ENCODE peak calls at places on chromosomes 12 and 14, in seven cellular contexts. T, X, H, K, B, Q and O are unnamed samples.
A peak's percentile ranks its signal among the peaks of the same experiment; 100 is the strongest.

GRCh38 chr14:61178226-61179060 is 102.7 kb downstream of the TMEM30B start:
- DNase-seq in T (peak; percentile 95), X (no peak), H (no peak), K (peak; percentile 72), B (no peak), Q (no peak), O (no peak)

GRCh38 chr14:76773188-76773885 is 12.1 kb downstream of the VASH1 start:
- DNase-seq in T (peak; percentile 89), X (peak; percentile 49), H (no peak), K (no peak), B (peak; percentile 74), Q (no peak), O (peak; percentile 79)

GRCh38 chr12:17680220-17680619 is 409.8 kb downstream of the RERGL start:
- DNase-seq in T (no peak), X (no peak), H (no peak), K (no peak), B (no peak), Q (no peak), O (no peak)

GRCh38 chr14:87613856-87614255 is 379.1 kb downstream of the GALC start:
- DNase-seq in T (no peak), X (no peak), H (no peak), K (no peak), B (no peak), Q (no peak), O (no peak)

GRCh38 chr14:96965885-96966595 is 168.9 kb downstream of the VRK1 start:
- DNase-seq in T (no peak), X (no peak), H (no peak), K (no peak), B (peak; percentile 42), Q (no peak), O (no peak)

GRCh38 chr12:24776856-24777255 is 172.0 kb downstream of the BCAT1 start:
- DNase-seq in T (no peak), X (no peak), H (no peak), K (no peak), B (no peak), Q (no peak), O (no peak)

GRCh38 chr14:58861546-58861945 is 223.8 kb downstream of the DACT1 start:
- DNase-seq in T (no peak), X (no peak), H (no peak), K (no peak), B (no peak), Q (no peak), O (no peak)

GRCh38 chr14:55609681-55610080 is 29.7 kb downstream of the KTN1 start:
- DNase-seq in T (peak; percentile 49), X (no peak), H (no peak), K (no peak), B (no peak), Q (no peak), O (no peak)

GRCh38 chr12:121927798-121928197 is 9.4 kb downstream of the CFAP251 start:
- DNase-seq in T (no peak), X (no peak), H (no peak), K (no peak), B (no peak), Q (no peak), O (no peak)

GRCh38 chr14:31297112-31297511 is 89.5 kb upstream of the HECTD1 start:
- DNase-seq in T (no peak), X (no peak), H (no peak), K (no peak), B (no peak), Q (no peak), O (no peak)

GRCh38 chr12:15701721-15702156 is 87.4 kb downstream of the EPS8 start:
- DNase-seq in T (peak; percentile 88), X (no peak), H (no peak), K (no peak), B (no peak), Q (no peak), O (no peak)

GRCh38 chr12:71219224-71219623 is 61.4 kb upstream of the TSPAN8 start:
- DNase-seq in T (no peak), X (no peak), H (no peak), K (no peak), B (no peak), Q (no peak), O (no peak)

GRCh38 chr14:92204792-92205191 is 83.0 kb downstream of the CPSF2 start:
- DNase-seq in T (no peak), X (no peak), H (no peak), K (no peak), B (no peak), Q (no peak), O (no peak)

GRCh38 chr14:93105362-93105761 is 10.4 kb downstream of the ITPK1 start:
- DNase-seq in T (no peak), X (peak; percentile 57), H (peak; percentile 41), K (no peak), B (peak; percentile 92), Q (no peak), O (no peak)

GRCh38 chr14:46574236-46574970 is 77.2 kb downstream of the RPL10L start:
- DNase-seq in T (peak; percentile 85), X (no peak), H (no peak), K (no peak), B (no peak), Q (no peak), O (no peak)

GRCh38 chr12:88313554-88313953 is 171.4 kb downstream of the TMTC3 start:
- DNase-seq in T (no peak), X (no peak), H (no peak), K (no peak), B (no peak), Q (no peak), O (no peak)

GRCh38 chr12:88391556-88391955 is 188.7 kb downstream of the KITLG start:
- DNase-seq in T (peak; percentile 56), X (no peak), H (no peak), K (no peak), B (no peak), Q (no peak), O (no peak)

GRCh38 chr14:94048676-94049624 is 22.8 kb downstream of the OTUB2 start:
- DNase-seq in T (no peak), X (no peak), H (no peak), K (no peak), B (no peak), Q (no peak), O (no peak)

GRCh38 chr12:10618338-10618987 is 5.1 kb upstream of the MAGOHB start:
- DNase-seq in T (peak; percentile 34), X (no peak), H (no peak), K (peak; percentile 74), B (no peak), Q (no peak), O (no peak)

GRCh38 chr14:44316647-44317432 is 190.2 kb downstream of the FSCB start:
- DNase-seq in T (peak; percentile 47), X (peak; percentile 30), H (no peak), K (peak; percentile 57), B (peak; percentile 7), Q (no peak), O (no peak)

GRCh38 chr14:74048291-74048690 is 29.1 kb downstream of the BBOF1 start:
- DNase-seq in T (peak; percentile 20), X (no peak), H (no peak), K (no peak), B (no peak), Q (no peak), O (no peak)

GRCh38 chr12:93570552-93571359 is 1.7 kb upstream of the SOCS2 start:
- DNase-seq in T (peak; percentile 90), X (peak; percentile 96), H (peak; percentile 95), K (no peak), B (peak; percentile 57), Q (peak; percentile 94), O (peak; percentile 96)
- TF ChIP-seq POLR2AphosphoS5 in T (peak; percentile 40), X (peak; percentile 93), H (peak; percentile 98), K (peak; percentile 68), B (no peak), Q (peak; percentile 96), O (peak; percentile 97)

GRCh38 chr12:68827895-68828294 is 19.9 kb downstream of the MDM2 start:
- DNase-seq in T (no peak), X (no peak), H (no peak), K (no peak), B (no peak), Q (no peak), O (no peak)
- H3K27ac ChIP-seq in T (peak overlapping the region; percentile 39), X (no peak overlapping the region), H (peak overlapping the region; percentile 52), K (no peak overlapping the region), B (no peak overlapping the region), Q (no peak overlapping the region), O (no peak overlapping the region)

GRCh38 chr14:23023500-23024152 is 11.1 kb downstream of the PSMB5 start:
- DNase-seq in T (no peak), X (no peak), H (no peak), K (no peak), B (no peak), Q (no peak), O (no peak)
- TF ChIP-seq POLR2AphosphoS5 in T (no peak), X (no peak), H (no peak), K (no peak), B (no peak), Q (no peak), O (no peak)

GRCh38 chr12:4482936-4483335 is 37.3 kb upstream of the FGF6 start:
- DNase-seq in T (no peak), X (no peak), H (no peak), K (no peak), B (no peak), Q (no peak), O (no peak)
- H3K27ac ChIP-seq in T (no peak overlapping the region), X (no peak overlapping the region), H (no peak overlapping the region), K (no peak overlapping the region), B (no peak overlapping the region), Q (no peak overlapping the region), O (no peak overlapping the region)

GRCh38 chr14:37453985-37454384 is 141.1 kb downstream of the FOXA1 start:
- DNase-seq in T (no peak), X (no peak), H (no peak), K (no peak), B (no peak), Q (no peak), O (no peak)

GRCh38 chr14:37457334-37457733 is 137.7 kb downstream of the FOXA1 start:
- DNase-seq in T (no peak), X (no peak), H (no peak), K (no peak), B (no peak), Q (no peak), O (no peak)

GRCh38 chr14:37447883-37448391 is 147.1 kb downstream of the FOXA1 start:
- DNase-seq in T (no peak), X (no peak), H (no peak), K (no peak), B (no peak), Q (no peak), O (no peak)

DNA sequence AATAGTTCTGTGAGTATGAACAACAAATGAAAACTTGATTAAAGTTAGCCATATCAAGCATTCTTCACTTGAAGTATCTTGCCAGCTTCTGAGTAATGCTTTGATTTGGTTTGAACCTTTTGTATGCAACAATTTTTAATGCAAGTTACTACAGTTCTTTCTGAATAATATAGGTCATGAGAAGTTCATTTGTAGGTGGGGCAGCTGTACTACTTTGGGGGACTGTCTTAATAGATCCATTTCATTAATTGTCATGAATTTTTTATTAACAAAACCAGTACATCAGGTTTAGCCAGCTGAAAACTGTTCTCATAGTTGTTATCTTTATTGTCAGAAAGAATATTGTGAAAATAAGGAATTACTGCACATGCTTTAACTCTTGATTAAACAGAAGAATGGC is 142.7 kb downstream of the FOXA1 start:
- DNase-seq in T (no peak), X (no peak), H (no peak), K (no peak), B (no peak), Q (no peak), O (no peak)
- TF ChIP-seq POLR2AphosphoS5 in T (no peak), X (no peak), H (no peak), K (no peak), B (no peak), Q (peak; percentile 34), O (no peak)